ENCODE peak calls at places on chromosomes 3 and 15, in four cellular contexts. V is HCT116, F is K562, G is GM12878. E is an unnamed sample.
A peak's percentile ranks its signal among the peaks of the same experiment; 100 is the strongest.

GRCh38 chr15:90934256-90934948 is 683 bp upstream of the UNC45A start:
- DNase-seq in V (peak; percentile 77), F (peak; percentile 93), G (peak; percentile 43), E (peak; percentile 88)

GRCh38 chr3:173529062-173529711 is 131.6 kb downstream of the NLGN1 start:
- DNase-seq in V (peak; percentile 58), F (peak; percentile 7), G (no peak), E (peak; percentile 53)

GRCh38 chr3:127738192-127738840 is 65.6 kb downstream of the ABTB1 start:
- DNase-seq in V (no peak), F (peak; percentile 7), G (no peak), E (peak; percentile 70)

GRCh38 chr3:52934626-52935530 is 37.5 kb upstream of the STIMATE start:
- DNase-seq in V (peak; percentile 23), F (peak; percentile 59), G (peak; percentile 11), E (peak; percentile 36)

GRCh38 chr3:1513662-1514061 is 420.8 kb downstream of the CNTN6 start:
- DNase-seq in V (no peak), F (no peak), G (no peak), E (no peak)

GRCh38 chr3:144963810-144964209 is 992.2 kb downstream of the DIPK2A start:
- DNase-seq in V (no peak), F (no peak), G (no peak), E (no peak)

GRCh38 chr3:127690823-127691452 is 18.2 kb downstream of the ABTB1 start:
- DNase-seq in V (peak; percentile 43), F (peak; percentile 46), G (no peak), E (no peak)

GRCh38 chr3:141331370-141332318 is 36.7 kb upstream of the ZBTB38 start:
- DNase-seq in V (peak; percentile 8), F (peak; percentile 92), G (peak; percentile 69), E (no peak)

GRCh38 chr3:142000341-142000870 is 124.0 kb downstream of the ATP1B3 start:
- DNase-seq in V (no peak), F (no peak), G (no peak), E (peak; percentile 20)

GRCh38 chr3:156291269-156292123 is 171.1 kb downstream of the KCNAB1 start:
- DNase-seq in V (no peak), F (no peak), G (no peak), E (no peak)

GRCh38 chr3:11558002-11558401 is 85.7 kb downstream of the VGLL4 start:
- DNase-seq in V (no peak), F (no peak), G (no peak), E (no peak)

GRCh38 chr3:8713901-8714759 is 19.5 kb upstream of the CAV3 start:
- DNase-seq in V (peak; percentile 24), F (peak; percentile 53), G (no peak), E (no peak)

GRCh38 chr15:85589873-85590272 is 204.9 kb downstream of the KLHL25 start:
- DNase-seq in V (no peak), F (no peak), G (no peak), E (no peak)

GRCh38 chr15:35115155-35115725 is 30.1 kb upstream of the NANOGP8 start:
- DNase-seq in V (no peak), F (peak; percentile 26), G (no peak), E (no peak)

GRCh38 chr3:159751754-159752153 is 236.9 kb upstream of the IL12A start:
- DNase-seq in V (no peak), F (no peak), G (no peak), E (peak; percentile 34)

GRCh38 chr3:193910886-193911738 is 224.8 kb upstream of the HES1 start:
- DNase-seq in V (no peak), F (peak; percentile 93), G (no peak), E (no peak)

GRCh38 chr15:71448688-71449114 is 333.4 kb downstream of the THSD4 start:
- DNase-seq in V (peak; percentile 56), F (peak; percentile 42), G (no peak), E (no peak)

GRCh38 chr3:110420158-110420641 is 651.4 kb upstream of the NECTIN3 start:
- DNase-seq in V (peak; percentile 64), F (no peak), G (no peak), E (no peak)

GRCh38 chr3:62068337-62068736 is 305.0 kb downstream of the FEZF2 start:
- DNase-seq in V (no peak), F (no peak), G (no peak), E (no peak)

GRCh38 chr3:71542548-71543370 is 40.8 kb downstream of the FOXP1 start:
- DNase-seq in V (no peak), F (peak; percentile 87), G (no peak), E (no peak)

GRCh38 chr3:195999896-196000295 is 82.0 kb downstream of the TFRC start:
- DNase-seq in V (no peak), F (no peak), G (no peak), E (no peak)

GRCh38 chr15:97177135-97177704 is 783.3 kb upstream of the ARRDC4 start:
- DNase-seq in V (no peak), F (no peak), G (no peak), E (no peak)

GRCh38 chr15:48945386-48945785 is 18.3 kb downstream of the SHC4 start:
- DNase-seq in V (no peak), F (no peak), G (no peak), E (no peak)

GRCh38 chr15:48040166-48040817 is 80.5 kb upstream of the SLC24A5 start:
- DNase-seq in V (no peak), F (no peak), G (no peak), E (no peak)

GRCh38 chr3:128133273-128133883 is 9.8 kb upstream of the RUVBL1 start:
- DNase-seq in V (peak; percentile 36), F (peak; percentile 56), G (no peak), E (no peak)

GRCh38 chr3:22960326-22960984 is 242.7 kb upstream of the UBE2E2 start:
- DNase-seq in V (peak; percentile 16), F (peak; percentile 13), G (no peak), E (peak; percentile 63)

GRCh38 chr3:62587169-62587568 is 213.8 kb upstream of the FEZF2 start:
- DNase-seq in V (no peak), F (no peak), G (no peak), E (no peak)

GRCh38 chr15:71278989-71279756 is 163.9 kb downstream of the THSD4 start:
- DNase-seq in V (no peak), F (no peak), G (no peak), E (peak; percentile 45)

GRCh38 chr3:143091438-143091837 is 28.1 kb upstream of the CHST2 start:
- DNase-seq in V (no peak), F (no peak), G (no peak), E (no peak)

GRCh38 chr15:101504866-101505609 is 15.5 kb upstream of the PCSK6 start:
- DNase-seq in V (no peak), F (no peak), G (no peak), E (no peak)

GRCh38 chr15:30859091-30859874 is 44.4 kb upstream of the FAN1 start:
- DNase-seq in V (peak; percentile 6), F (peak; percentile 18), G (no peak), E (peak; percentile 16)

GRCh38 chr3:27454914-27455313 is 29.3 kb downstream of the SLC4A7 start:
- DNase-seq in V (no peak), F (no peak), G (no peak), E (no peak)

GRCh38 chr3:184651945-184652344 is 59.9 kb downstream of the MAGEF1 start:
- DNase-seq in V (no peak), F (no peak), G (no peak), E (no peak)

GRCh38 chr15:19973718-19974117 is 567.9 kb downstream of the GOLGA6L6 start:
- DNase-seq in V (no peak), F (peak; percentile 6), G (no peak), E (no peak)

GRCh38 chr15:71115567-71116351 is 488 bp downstream of the THSD4 start:
- DNase-seq in V (no peak), F (no peak), G (no peak), E (peak; percentile 70)

GRCh38 chr15:69525543-69525942 is 72.9 kb downstream of the RPLP1 start:
- DNase-seq in V (no peak), F (peak; percentile 19), G (no peak), E (no peak)

GRCh38 chr15:69526086-69526485 is 73.5 kb downstream of the RPLP1 start:
- DNase-seq in V (no peak), F (no peak), G (no peak), E (no peak)

GRCh38 chr15:69523010-69524001 is 70.7 kb downstream of the RPLP1 start:
- DNase-seq in V (peak; percentile 36), F (peak; percentile 65), G (no peak), E (peak; percentile 43)

GRCh38 chr15:69524850-69525249 is 72.2 kb downstream of the RPLP1 start:
- DNase-seq in V (no peak), F (no peak), G (no peak), E (no peak)

DNA sequence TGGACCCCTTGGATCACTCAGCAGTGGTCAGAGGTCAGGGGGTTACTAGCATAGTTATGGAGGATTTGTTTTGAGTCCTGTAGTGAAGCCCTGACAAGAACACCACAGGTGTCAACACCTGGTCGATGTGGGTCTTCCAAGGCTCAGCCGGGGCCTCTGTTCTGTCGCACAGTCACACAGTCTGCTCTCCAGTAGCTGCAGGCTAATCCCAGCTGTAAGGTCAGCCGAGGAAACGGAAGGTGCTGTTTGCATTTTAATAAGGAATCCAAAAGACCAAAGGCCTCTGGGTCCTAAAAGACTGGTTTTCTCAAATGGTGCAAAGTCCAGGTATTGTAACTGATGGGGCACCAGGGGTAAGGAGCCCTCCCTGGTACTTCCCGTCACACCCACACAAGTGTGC is 71.7 kb downstream of the RPLP1 start:
- DNase-seq in V (no peak), F (no peak), G (no peak), E (no peak)
- TF ChIP-seq JUND in V (no peak), F (no peak), G (no peak), E (no peak)

GRCh38 chr3:12628813-12629212 is 35.1 kb downstream of the RAF1 start:
- DNase-seq in V (no peak), F (no peak), G (no peak), E (no peak)
- TF ChIP-seq JUND in V (no peak), F (no peak), G (no peak), E (no peak)

GRCh38 chr3:140022061-140022781 is 87.2 kb downstream of the CLSTN2 start:
- DNase-seq in V (no peak), F (no peak), G (no peak), E (no peak)
- TF ChIP-seq JUND in V (no peak), F (no peak), G (no peak), E (no peak)

GRCh38 chr3:178086419-178086818 is 449.8 kb upstream of the KCNMB2 start:
- DNase-seq in V (no peak), F (no peak), G (no peak), E (no peak)
- TF ChIP-seq JUND in V (no peak), F (no peak), G (no peak), E (no peak)

DNA sequence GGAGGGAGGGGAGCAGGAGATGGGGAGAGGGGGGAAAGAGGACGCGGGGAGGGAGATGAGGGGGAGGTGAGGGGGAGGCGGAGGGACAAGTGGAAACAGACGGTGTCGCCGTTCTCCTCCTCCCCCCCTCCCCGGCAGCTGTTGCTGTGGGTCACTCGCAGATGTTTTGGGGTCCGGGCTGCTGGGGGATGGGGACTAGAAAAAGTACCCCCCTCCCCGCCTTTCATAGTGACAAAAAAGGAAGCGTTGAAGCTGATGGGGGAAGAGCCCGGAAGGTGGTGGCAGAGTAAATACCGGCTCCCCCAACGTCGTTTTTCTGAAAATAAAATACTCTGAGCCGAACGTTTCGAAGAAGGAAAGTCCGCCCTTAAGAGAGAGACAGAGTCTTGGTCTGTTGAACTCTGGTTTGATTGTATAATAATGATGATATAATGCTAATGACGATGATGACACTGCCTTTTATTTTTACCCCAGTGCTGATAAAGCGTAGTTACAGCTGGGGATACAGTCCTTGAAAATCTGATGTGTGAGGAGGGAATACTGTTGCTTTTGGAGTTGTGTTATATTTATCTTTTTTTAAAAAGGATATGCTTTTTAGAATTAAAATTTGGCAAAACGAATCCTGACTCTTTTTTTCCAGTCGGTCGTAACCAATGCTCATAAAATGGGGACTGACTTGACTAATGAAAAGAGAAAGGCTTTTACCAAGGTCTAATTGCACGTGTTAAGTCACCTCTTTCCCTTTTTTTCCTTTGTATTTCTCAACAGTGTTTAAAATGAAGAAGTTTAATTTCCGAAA is 997 bp downstream of the STXBP5L start:
- DNase-seq in V (no peak), F (no peak), G (no peak), E (no peak)
- TF ChIP-seq JUND in V (no peak), F (no peak), G (no peak), E (no peak)